ENCODE peak calls at places on chromosomes 11 and 22, in six cellular contexts. M, D, V, I, L and S are unnamed samples.

GRCh38 chr11:62614275-62614674 is 1.2 kb downstream of the ROM1 start:
- DNase-seq in M (no peak), D (no peak), V (no peak), I (no peak), L (no peak), S (peak; percentile 53)

GRCh38 chr11:61160487-61161189 is 588 bp downstream of the VPS37C start:
- DNase-seq in M (no peak), D (no peak), V (no peak), I (no peak), L (no peak), S (no peak)

GRCh38 chr22:28955817-28956216 is 72.4 kb downstream of the ZNRF3 start:
- DNase-seq in M (no peak), D (no peak), V (no peak), I (peak; percentile 17), L (peak; percentile 98), S (no peak)

GRCh38 chr11:78170413-78170812 is 18.0 kb downstream of the KCTD21 start:
- DNase-seq in M (no peak), D (no peak), V (no peak), I (no peak), L (no peak), S (no peak)

GRCh38 chr11:46348986-46349401 is 1.7 kb downstream of the DGKZ start:
- DNase-seq in M (no peak), D (no peak), V (no peak), I (no peak), L (peak; percentile 76), S (no peak)

GRCh38 chr22:45742866-45743450 is 71.3 kb downstream of the ATXN10 start:
- DNase-seq in M (no peak), D (no peak), V (peak; percentile 65), I (no peak), L (peak; percentile 90), S (no peak)

GRCh38 chr11:32374261-32374711 is 61.1 kb downstream of the WT1 start:
- DNase-seq in M (peak; percentile 41), D (no peak), V (peak; percentile 15), I (peak; percentile 50), L (peak; percentile 86), S (no peak)

GRCh38 chr11:116984589-116984988 is 113.6 kb downstream of the SIK3 start:
- DNase-seq in M (no peak), D (no peak), V (peak; percentile 98), I (no peak), L (peak; percentile 90), S (no peak)

GRCh38 chr11:61554172-61554988 is 26.5 kb downstream of the SYT7 start:
- DNase-seq in M (no peak), D (no peak), V (no peak), I (no peak), L (no peak), S (no peak)

DNA sequence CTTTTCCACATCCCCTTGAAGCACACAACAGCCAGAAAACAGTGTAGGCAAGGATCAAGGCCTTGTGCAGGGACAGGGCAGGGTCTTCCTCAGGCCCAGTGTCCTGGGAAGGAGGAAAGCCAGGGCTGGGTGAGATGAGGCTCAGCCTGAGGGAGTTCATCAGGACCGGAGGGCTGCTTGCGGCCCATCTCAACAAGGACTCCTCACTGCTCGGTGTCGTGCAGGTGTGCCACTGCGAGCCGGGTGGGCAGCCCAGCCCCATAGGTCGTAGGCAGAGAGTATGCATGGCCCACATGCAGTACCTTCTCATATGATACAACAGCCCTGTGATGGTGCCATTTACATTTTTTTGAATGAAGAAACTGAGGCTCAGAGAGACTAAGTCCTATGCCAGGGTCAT is 12.9 kb downstream of the SHISA8 start:
- DNase-seq in M (no peak), D (no peak), V (no peak), I (no peak), L (no peak), S (no peak)
- TF ChIP-seq POLR2A in M (no peak), D (no peak), V (no peak), I (peak; percentile 35), L (no peak), S (no peak)

GRCh38 chr11:93974759-93975158 is 46.4 kb upstream of the HEPHL1 start:
- DNase-seq in M (no peak), D (no peak), V (no peak), I (no peak), L (no peak), S (no peak)
- TF ChIP-seq POLR2A in M (no peak), D (no peak), V (no peak), I (no peak), L (no peak), S (no peak)

GRCh38 chr11:63682045-63682915 is 980 bp downstream of the RTN3 start:
- DNase-seq in M (peak; percentile 42), D (peak; percentile 32), V (no peak), I (no peak), L (peak; percentile 67), S (no peak)

GRCh38 chr11:63683133-63683991 is 2.1 kb downstream of the RTN3 start:
- DNase-seq in M (no peak), D (no peak), V (peak; percentile 53), I (no peak), L (peak; percentile 54), S (no peak)

GRCh38 chr11:63680842-63681207 is 475 bp upstream of the RTN3 start:
- DNase-seq in M (no peak), D (no peak), V (no peak), I (no peak), L (peak; percentile 58), S (no peak)

GRCh38 chr11:63686912-63687311 is 5.6 kb downstream of the RTN3 start:
- DNase-seq in M (no peak), D (no peak), V (no peak), I (no peak), L (no peak), S (no peak)

GRCh38 chr11:63681208-63682044 is at the start of gene RTN3:
- DNase-seq in M (peak; percentile 94), D (peak; percentile 97), V (peak; percentile 98), I (peak; percentile 93), L (peak; percentile 99), S (peak; percentile 96)
- TF ChIP-seq POLR2A in M (peak; percentile 89), D (peak; percentile 97), V (peak; percentile 92), I (peak; percentile 92), L (peak; percentile 99), S (peak; percentile 91)

DNA sequence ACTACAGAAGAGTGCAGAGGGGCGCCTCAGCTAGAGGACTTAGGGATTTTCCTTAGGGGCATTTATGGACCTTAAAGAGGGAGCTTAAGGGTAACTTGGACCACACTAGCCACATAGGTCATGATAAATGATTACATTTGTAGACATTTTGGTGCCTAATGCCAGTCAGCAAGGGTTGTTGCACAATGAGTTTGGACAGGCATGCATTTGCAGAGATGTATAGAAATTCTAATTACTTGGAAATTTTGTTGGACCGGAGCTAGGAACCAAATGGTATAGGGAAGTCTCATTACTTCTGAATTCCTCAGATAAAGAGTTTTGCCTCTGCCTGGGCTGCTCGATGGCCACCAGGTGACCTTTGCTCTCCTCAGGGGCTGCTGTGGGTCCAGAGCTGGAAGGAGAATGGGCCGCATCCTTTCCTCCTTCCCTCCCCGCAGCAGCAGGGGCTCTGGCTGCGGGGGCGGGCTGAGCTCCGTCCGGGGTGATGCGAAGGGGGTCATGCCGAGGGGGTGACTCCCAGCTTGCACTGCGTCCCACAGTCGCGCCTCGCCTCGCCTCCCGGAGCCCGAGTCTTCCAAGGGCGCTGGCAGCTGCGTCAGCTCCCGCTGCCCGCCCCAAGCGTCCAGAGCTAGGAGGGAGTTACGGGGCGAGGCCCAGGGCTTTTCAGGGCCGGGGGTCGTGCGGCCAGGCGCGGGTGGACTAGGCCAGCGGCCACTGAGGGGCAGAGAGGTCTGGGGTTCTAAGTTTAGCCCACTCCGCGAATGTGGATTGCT is 20.2 kb upstream of the MALAT1 start:
- DNase-seq in M (no peak), D (peak; percentile 81), V (peak; percentile 73), I (no peak), L (no peak), S (no peak)
- TF ChIP-seq POLR2A in M (no peak), D (peak; percentile 48), V (peak; percentile 75), I (no peak), L (no peak), S (peak; percentile 43)

GRCh38 chr22:36884314-36885158 is 23.7 kb downstream of the NCF4 start:
- DNase-seq in M (no peak), D (no peak), V (no peak), I (no peak), L (no peak), S (no peak)

GRCh38 chr22:36874731-36875130 is 13.9 kb downstream of the NCF4 start:
- DNase-seq in M (no peak), D (no peak), V (no peak), I (no peak), L (no peak), S (no peak)

GRCh38 chr22:36881504-36882245 is 20.9 kb downstream of the NCF4 start:
- DNase-seq in M (no peak), D (no peak), V (no peak), I (no peak), L (peak; percentile 30), S (no peak)

GRCh38 chr22:36875741-36876140 is 14.9 kb downstream of the NCF4 start:
- DNase-seq in M (no peak), D (no peak), V (no peak), I (no peak), L (no peak), S (no peak)

DNA sequence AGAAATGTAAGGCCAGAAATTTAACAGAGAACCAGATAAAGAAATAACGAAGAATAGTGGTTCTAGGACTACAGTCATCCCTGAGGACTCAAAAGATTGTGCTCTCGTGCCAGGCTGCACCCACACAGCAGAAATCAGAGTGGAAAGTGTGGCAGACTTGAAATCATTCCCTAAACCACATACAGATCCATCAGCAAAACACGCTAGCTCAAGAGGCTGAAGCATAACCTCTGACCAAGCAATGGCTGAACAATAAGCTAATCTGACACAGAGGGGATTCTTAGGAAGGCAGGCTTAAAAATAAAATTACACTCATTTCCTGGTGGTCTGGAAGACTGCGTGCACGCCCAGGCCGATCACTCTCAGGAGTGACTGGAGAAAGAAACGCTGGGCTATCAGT is 19.0 kb downstream of the NCF4 start:
- DNase-seq in M (no peak), D (no peak), V (no peak), I (no peak), L (no peak), S (no peak)
- TF ChIP-seq POLR2A in M (no peak), D (no peak), V (no peak), I (no peak), L (no peak), S (no peak)

GRCh38 chr11:73394416-73395296 is 18.5 kb downstream of the RELT start:
- DNase-seq in M (no peak), D (no peak), V (no peak), I (no peak), L (no peak), S (no peak)
- TF ChIP-seq POLR2A in M (no peak), D (no peak), V (no peak), I (peak; percentile 29), L (no peak), S (no peak)

DNA sequence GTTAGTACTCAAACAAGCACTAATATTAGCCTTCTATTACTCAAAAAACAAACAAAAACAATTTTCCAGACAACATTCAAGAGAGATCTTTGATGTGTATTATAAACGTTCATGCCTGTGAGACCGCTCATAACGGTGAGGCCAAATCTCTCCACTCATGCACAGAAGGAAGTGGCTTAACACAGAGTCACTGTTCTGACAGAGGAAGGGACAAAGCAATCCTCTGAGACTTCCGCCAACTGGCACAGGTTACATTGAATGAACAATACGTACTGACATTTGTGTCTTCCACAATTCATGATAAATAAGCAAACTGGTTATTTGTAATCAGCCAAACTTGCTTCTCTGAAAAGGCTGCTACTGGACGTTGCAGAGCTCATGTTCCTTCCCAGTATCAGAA is 30.5 kb downstream of the CHKA start:
- DNase-seq in M (no peak), D (no peak), V (peak; percentile 11), I (no peak), L (peak; percentile 42), S (no peak)
- TF ChIP-seq POLR2A in M (no peak), D (no peak), V (no peak), I (no peak), L (no peak), S (no peak)